ENCODE peak calls at places on chromosomes 2 and 18, in nine cellular contexts. Z is endothelial cell, O is tibial artery, Y is AG09319, Q is IMR-90, F is GM23338, G is cardiac muscle cell, L is heart left ventricle, C is type B pancreatic cell. E is an unnamed sample.

GRCh38 chr2:114807666-114808065 is 365.2 kb downstream of the DPP10 start:
- DNase-seq in Y (no peak), Q (no peak), C (no peak), F (peak; percentile 18), G (no peak), O (no peak), Z (no peak), L (no peak), E (no peak)

GRCh38 chr2:189253841-189254240 is 74.3 kb upstream of the COL5A2 start:
- DNase-seq in F (no peak), C (no peak), Z (no peak), G (no peak), L (no peak), O (no peak), Y (no peak), Q (no peak), E (no peak)

GRCh38 chr18:75529394-75529793 is 101.9 kb upstream of the SMIM21 start:
- DNase-seq in G (no peak), L (no peak), Q (no peak), O (no peak), F (no peak), C (no peak), Z (no peak), Y (no peak), E (no peak)

GRCh38 chr18:32624182-32624723 is 148.6 kb downstream of the KLHL14 start:
- DNase-seq in Y (no peak), Q (no peak), C (no peak), G (no peak), Z (no peak), F (no peak), L (no peak), O (no peak), E (no peak)

GRCh38 chr2:225668606-225669266 is 269.2 kb downstream of the NYAP2 start:
- DNase-seq in Y (peak; percentile 51), Z (peak; percentile 25), C (no peak), Q (peak; percentile 81), G (peak; percentile 80), L (no peak), O (no peak), F (peak; percentile 69), E (no peak)

GRCh38 chr2:1070601-1071000 is 120.0 kb downstream of the SNTG2 start:
- DNase-seq in G (no peak), L (no peak), Y (no peak), F (no peak), C (no peak), Z (no peak), Q (no peak), O (no peak), E (no peak)

GRCh38 chr18:62586148-62586774 is 63.4 kb downstream of the ZCCHC2 start:
- DNase-seq in O (peak; percentile 76), L (peak; percentile 81), F (peak; percentile 85), Q (peak; percentile 69), G (peak; percentile 85), Y (peak; percentile 35), C (peak; percentile 83), Z (peak; percentile 84), E (peak; percentile 88)

GRCh38 chr2:28404086-28404485 is 11.4 kb downstream of the FOSL2 start:
- DNase-seq in F (no peak), Q (no peak), Y (no peak), L (no peak), Z (no peak), G (no peak), C (no peak), O (peak; percentile 59), E (no peak)

GRCh38 chr2:73985318-73986084 is 791 bp downstream of the TET3 start:
- DNase-seq in O (peak; percentile 74), Q (no peak), Y (no peak), F (peak; percentile 54), C (no peak), G (peak; percentile 43), Z (peak; percentile 53), L (peak; percentile 58), E (no peak)

GRCh38 chr2:150672311-150672710 is 184.8 kb upstream of the RND3 start:
- DNase-seq in F (no peak), Z (no peak), C (no peak), L (no peak), Y (no peak), G (no peak), Q (peak; percentile 54), O (no peak), E (no peak)

GRCh38 chr2:235727186-235727585 is 233.3 kb downstream of the AGAP1 start:
- DNase-seq in Q (no peak), Y (no peak), G (no peak), C (no peak), L (no peak), F (no peak), Z (no peak), O (no peak), E (no peak)

GRCh38 chr18:37394610-37394965 is 171.0 kb downstream of the CELF4 start:
- DNase-seq in L (no peak), Z (no peak), Y (no peak), F (no peak), C (no peak), Q (no peak), G (no peak), O (no peak), E (no peak)

GRCh38 chr18:24792164-24792563 is 331.7 kb downstream of the HRH4 start:
- DNase-seq in Y (no peak), O (no peak), Z (no peak), G (no peak), C (no peak), L (no peak), F (peak; percentile 23), Q (peak; percentile 48), E (no peak)

GRCh38 chr2:72917875-72918660 is 749 bp downstream of the EMX1 start:
- DNase-seq in Q (no peak), Z (no peak), L (no peak), O (peak; percentile 61), C (peak; percentile 68), F (peak; percentile 65), Y (no peak), G (no peak), E (peak; percentile 53)

GRCh38 chr2:212960336-212960735 is 191.1 kb downstream of the IKZF2 start:
- DNase-seq in G (no peak), Y (no peak), L (no peak), O (no peak), Q (no peak), Z (no peak), F (no peak), C (no peak), E (no peak)

GRCh38 chr2:26008095-26008494 is 25.8 kb upstream of the RAB10 start:
- DNase-seq in Z (no peak), Y (no peak), L (no peak), Q (no peak), F (no peak), C (no peak), G (no peak), O (no peak), E (no peak)

GRCh38 chr2:55721601-55722215 is 28.1 kb upstream of the PNPT1 start:
- DNase-seq in G (no peak), L (no peak), O (no peak), F (peak; percentile 57), Q (peak; percentile 73), Z (no peak), C (no peak), Y (no peak), E (no peak)

GRCh38 chr2:180203972-180204371 is 196.9 kb upstream of the CWC22 start:
- DNase-seq in G (peak; percentile 87), L (peak; percentile 27), Z (no peak), Q (peak; percentile 80), Y (no peak), F (no peak), C (no peak), O (no peak), E (no peak)

DNA sequence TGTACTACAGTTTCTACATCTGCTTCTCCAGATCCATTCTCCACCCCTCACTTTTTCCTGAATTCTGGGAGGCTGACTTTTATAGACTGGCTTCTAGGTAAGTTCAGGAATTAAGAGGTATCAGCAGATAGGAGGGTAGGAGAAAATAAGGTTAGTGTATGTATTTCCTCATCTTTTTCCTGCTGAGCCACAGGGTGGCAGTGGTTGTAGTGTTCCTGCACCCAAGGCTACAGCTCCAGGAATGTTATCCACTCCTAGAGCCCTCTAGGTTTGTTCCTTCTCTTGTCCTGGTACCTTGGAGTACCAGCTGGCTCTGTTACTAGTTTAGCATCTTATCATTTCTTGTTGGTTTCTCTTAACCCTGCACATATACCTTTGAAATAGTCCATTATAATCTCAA is 40.7 kb upstream of the C2orf66 start:
- DNase-seq in Y (no peak), Q (peak; percentile 45), F (peak; percentile 58), L (no peak), G (peak; percentile 63), C (no peak), O (no peak), Z (no peak), E (no peak)
- TF ChIP-seq CTCF in Y (peak; percentile 35), Q (peak; percentile 48), F (peak; percentile 66), L (peak; percentile 43), G (peak; percentile 56), C (peak; percentile 40), O (no peak), Z (no peak), E (no peak)

GRCh38 chr2:106956416-106956815 is 70.4 kb upstream of the ST6GAL2 start:
- DNase-seq in Z (no peak), C (no peak), G (peak; percentile 67), Q (no peak), F (no peak), O (no peak), L (no peak), Y (no peak), E (no peak)

GRCh38 chr2:106948550-106948949 is 62.6 kb upstream of the ST6GAL2 start:
- DNase-seq in O (no peak), C (no peak), Z (no peak), L (no peak), G (no peak), Q (no peak), Y (no peak), F (no peak), E (no peak)

GRCh38 chr2:106953779-106954178 is 67.8 kb upstream of the ST6GAL2 start:
- DNase-seq in Y (no peak), Z (no peak), L (no peak), C (no peak), F (no peak), Q (no peak), O (no peak), G (no peak), E (no peak)

GRCh38 chr2:106956879-106957278 is 70.9 kb upstream of the ST6GAL2 start:
- DNase-seq in C (no peak), Y (peak; percentile 89), G (peak; percentile 95), F (peak; percentile 16), Q (peak; percentile 84), Z (peak; percentile 9), L (no peak), O (no peak), E (no peak)

GRCh38 chr2:106953236-106953635 is 67.3 kb upstream of the ST6GAL2 start:
- DNase-seq in L (no peak), Y (no peak), F (no peak), O (no peak), C (no peak), Z (no peak), Q (no peak), G (peak; percentile 40), E (no peak)
- TF ChIP-seq CTCF in L (no peak), Y (no peak), F (no peak), O (no peak), C (no peak), Z (no peak), Q (no peak), G (no peak), E (no peak)

GRCh38 chr2:33134086-33134763 is 187.5 kb downstream of the LTBP1 start:
- DNase-seq in L (peak; percentile 69), F (peak; percentile 10), C (no peak), Z (no peak), O (peak; percentile 86), G (peak; percentile 97), Y (peak; percentile 98), Q (peak; percentile 99), E (no peak)
- TF ChIP-seq CTCF in L (no peak), F (no peak), C (no peak), Z (no peak), O (no peak), G (peak; percentile 17), Y (no peak), Q (peak; percentile 30), E (no peak)

GRCh38 chr2:190748966-190749365 is 100.1 kb downstream of the NAB1 start:
- DNase-seq in L (no peak), Q (no peak), G (no peak), Y (no peak), C (no peak), F (no peak), O (no peak), Z (no peak), E (no peak)
- TF ChIP-seq CTCF in L (no peak), Q (no peak), G (no peak), Y (no peak), C (no peak), F (no peak), O (no peak), Z (no peak), E (no peak)

E was measured in glutamatergic neuron.